ENCODE peak calls at places on chromosomes 6 and 20, in four cellular contexts. One of them, this sample, is unnamed.

GRCh38 chr6:54920628-54921027 is 74.1 kb downstream of the FAM83B start:
- DNase-seq in transverse colon: no peak
- DNase-seq in endodermal cell: no peak
- DNase-seq in GM06990: no peak
- DNase-seq in this sample: no peak

GRCh38 chr6:148383658-148384417 is 41.2 kb downstream of the SASH1 start:
- DNase-seq in transverse colon: no peak
- DNase-seq in endodermal cell: no peak
- DNase-seq in GM06990: no peak
- DNase-seq in this sample: no peak

GRCh38 chr20:58655328-58656094 is 4.4 kb downstream of the STX16 start:
- DNase-seq in transverse colon: no peak
- DNase-seq in endodermal cell: no peak
- DNase-seq in GM06990: no peak
- DNase-seq in this sample: no peak

GRCh38 chr20:19098092-19098491 is 114.3 kb upstream of the SLC24A3 start:
- DNase-seq in transverse colon: no peak
- DNase-seq in endodermal cell: no peak
- DNase-seq in GM06990: no peak
- DNase-seq in this sample: no peak

GRCh38 chr20:20161611-20162010 is 109.3 kb downstream of the CFAP61 start:
- DNase-seq in transverse colon: no peak
- DNase-seq in endodermal cell: no peak
- DNase-seq in GM06990: no peak
- DNase-seq in this sample: no peak

GRCh38 chr6:13526718-13527668 is 39.6 kb upstream of the GFOD1 start:
- DNase-seq in transverse colon: peak; percentile 57
- DNase-seq in endodermal cell: no peak
- DNase-seq in GM06990: peak; percentile 50
- DNase-seq in this sample: no peak

GRCh38 chr20:32325706-32326506 is 32.2 kb upstream of the ASXL1 start:
- DNase-seq in transverse colon: peak; percentile 49
- DNase-seq in endodermal cell: no peak
- DNase-seq in GM06990: no peak
- DNase-seq in this sample: no peak

GRCh38 chr6:84052204-84052882 is 18.8 kb downstream of the MRAP2 start:
- DNase-seq in transverse colon: no peak
- DNase-seq in endodermal cell: peak; percentile 85
- DNase-seq in GM06990: no peak
- DNase-seq in this sample: no peak

GRCh38 chr20:58153121-58153520 is 75.3 kb downstream of the ANKRD60 start:
- DNase-seq in transverse colon: no peak
- DNase-seq in endodermal cell: no peak
- DNase-seq in GM06990: no peak
- DNase-seq in this sample: no peak

GRCh38 chr20:9363673-9364072 is 150.7 kb upstream of the LAMP5 start:
- DNase-seq in transverse colon: no peak
- DNase-seq in endodermal cell: no peak
- DNase-seq in GM06990: no peak
- DNase-seq in this sample: no peak

GRCh38 chr20:56855693-56856092 is 226.6 kb downstream of the TFAP2C start:
- DNase-seq in transverse colon: no peak
- DNase-seq in endodermal cell: no peak
- DNase-seq in GM06990: no peak
- DNase-seq in this sample: no peak

GRCh38 chr6:68054776-68055175 is 580.3 kb upstream of the ADGRB3 start:
- DNase-seq in transverse colon: no peak
- DNase-seq in endodermal cell: no peak
- DNase-seq in GM06990: no peak
- DNase-seq in this sample: no peak

GRCh38 chr6:116008470-116009229 is 52.0 kb downstream of the FRK start:
- DNase-seq in transverse colon: no peak
- DNase-seq in endodermal cell: no peak
- DNase-seq in GM06990: no peak
- DNase-seq in this sample: peak; percentile 29

GRCh38 chr20:63064745-63065711 is 58.3 kb upstream of the BHLHE23 start:
- DNase-seq in transverse colon: no peak
- DNase-seq in endodermal cell: no peak
- DNase-seq in GM06990: no peak
- DNase-seq in this sample: no peak

GRCh38 chr6:158411998-158412397 is 99.7 kb downstream of the TULP4 start:
- DNase-seq in transverse colon: no peak
- DNase-seq in endodermal cell: no peak
- DNase-seq in GM06990: no peak
- DNase-seq in this sample: no peak

GRCh38 chr20:14902432-14903089 is 565.1 kb upstream of the FLRT3 start:
- DNase-seq in transverse colon: no peak
- DNase-seq in endodermal cell: no peak
- DNase-seq in GM06990: peak; percentile 48
- DNase-seq in this sample: no peak

GRCh38 chr6:43801489-43802181 is 31.6 kb downstream of the VEGFA start:
- DNase-seq in transverse colon: no peak
- DNase-seq in endodermal cell: no peak
- DNase-seq in GM06990: no peak
- DNase-seq in this sample: no peak

GRCh38 chr20:19897891-19898290 is 119.3 kb upstream of the NAA20 start:
- DNase-seq in transverse colon: no peak
- DNase-seq in endodermal cell: no peak
- DNase-seq in GM06990: no peak
- DNase-seq in this sample: no peak

GRCh38 chr20:63025534-63026331 is 19.0 kb upstream of the BHLHE23 start:
- DNase-seq in transverse colon: no peak
- DNase-seq in endodermal cell: no peak
- DNase-seq in GM06990: no peak
- DNase-seq in this sample: peak; percentile 43

GRCh38 chr20:61600061-61600460 is 348.0 kb downstream of the CDH4 start:
- DNase-seq in transverse colon: no peak
- DNase-seq in endodermal cell: no peak
- DNase-seq in GM06990: no peak
- DNase-seq in this sample: no peak

GRCh38 chr20:22382742-22383141 is 201.6 kb downstream of the FOXA2 start:
- DNase-seq in transverse colon: no peak
- DNase-seq in endodermal cell: no peak
- DNase-seq in GM06990: no peak
- DNase-seq in this sample: no peak

GRCh38 chr6:108612852-108613251 is 52.1 kb downstream of the FOXO3 start:
- DNase-seq in transverse colon: no peak
- DNase-seq in endodermal cell: no peak
- DNase-seq in GM06990: no peak
- DNase-seq in this sample: no peak

GRCh38 chr20:21840991-21841390 is 135.5 kb downstream of the PAX1 start:
- DNase-seq in transverse colon: no peak
- DNase-seq in endodermal cell: no peak
- DNase-seq in GM06990: no peak
- DNase-seq in this sample: no peak

GRCh38 chr6:63689421-63689820 is 53.8 kb downstream of the PHF3 start:
- DNase-seq in transverse colon: no peak
- DNase-seq in endodermal cell: no peak
- DNase-seq in GM06990: no peak
- DNase-seq in this sample: no peak

GRCh38 chr6:163900570-163900969 is 486.1 kb downstream of the QKI start:
- DNase-seq in transverse colon: no peak
- DNase-seq in endodermal cell: no peak
- DNase-seq in GM06990: no peak
- DNase-seq in this sample: no peak

DNA sequence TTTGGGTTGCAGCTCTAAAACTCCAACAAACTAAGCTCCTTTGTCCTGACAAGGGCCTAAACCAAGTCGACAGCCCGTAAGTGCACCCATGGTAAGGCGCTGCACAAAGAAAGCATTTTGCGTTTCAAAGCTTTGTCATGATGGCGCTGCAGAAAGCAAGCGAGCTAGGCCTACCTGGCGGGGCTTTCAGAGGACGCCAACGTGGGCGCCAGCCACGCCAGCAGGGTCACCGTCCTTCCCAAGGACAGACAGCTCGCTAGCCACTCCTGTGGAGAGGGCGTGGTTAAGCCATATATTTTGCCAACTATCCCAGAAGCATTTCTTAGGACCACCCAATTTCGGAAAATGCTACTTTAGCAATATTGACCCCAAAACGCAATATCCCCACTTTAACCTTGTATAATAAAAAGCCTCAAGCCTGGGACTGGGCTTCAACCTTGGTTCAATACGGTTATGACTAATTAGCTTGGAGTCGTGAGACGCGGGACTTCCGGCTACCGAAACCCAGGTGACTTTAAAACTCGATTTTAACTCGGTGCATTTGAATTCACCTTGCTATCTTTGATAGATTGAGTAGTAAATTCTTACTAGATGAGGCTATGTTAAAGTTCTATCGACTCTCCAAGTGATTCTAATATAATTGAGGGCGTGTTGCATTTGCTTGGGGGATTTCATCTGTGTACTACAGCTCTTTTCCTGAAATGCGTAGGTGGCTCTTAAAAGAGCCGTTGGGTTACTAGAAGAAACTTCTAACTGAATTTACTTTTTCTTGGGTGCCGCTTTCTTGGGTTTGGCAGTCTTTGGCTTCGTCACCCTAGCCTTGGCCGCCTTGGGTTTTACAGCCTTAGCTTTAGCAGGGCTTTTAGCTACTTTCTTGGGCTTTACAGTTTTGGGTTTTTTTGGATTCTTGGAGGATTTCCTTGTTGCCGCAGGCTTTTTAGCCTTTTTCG is 54.0 kb downstream of the TRIM38 start:
- DNase-seq in transverse colon: no peak
- DNase-seq in endodermal cell: peak; percentile 50
- DNase-seq in GM06990: no peak
- DNase-seq in this sample: no peak
- H3K4me3 ChIP-seq in transverse colon: peak overlapping the region; percentile 17
- H3K4me3 ChIP-seq in endodermal cell: no peak overlapping the region
- H3K4me3 ChIP-seq in GM06990: no peak overlapping the region
- H3K4me3 ChIP-seq in this sample: peak overlapping the region; percentile 47

GRCh38 chr6:144778773-144779531 is 493.8 kb downstream of the UTRN start:
- DNase-seq in transverse colon: no peak
- DNase-seq in endodermal cell: no peak
- DNase-seq in GM06990: no peak
- DNase-seq in this sample: no peak
- TF ChIP-seq CTCF in transverse colon: peak; percentile 18
- TF ChIP-seq CTCF in endodermal cell: peak; percentile 65
- TF ChIP-seq CTCF in GM06990: peak; percentile 41
- TF ChIP-seq CTCF in this sample: peak; percentile 28

GRCh38 chr6:32192608-32193039 is at the start of gene GPSM3:
- DNase-seq in transverse colon: peak; percentile 78
- DNase-seq in endodermal cell: peak; percentile 68
- DNase-seq in GM06990: peak; percentile 81
- DNase-seq in this sample: no peak
- H3K4me3 ChIP-seq in transverse colon: peak within 1 kb of the TSS; percentile 12
- H3K4me3 ChIP-seq in endodermal cell: no peak within 1 kb of the TSS
- H3K4me3 ChIP-seq in GM06990: peak within 1 kb of the TSS; percentile 92
- H3K4me3 ChIP-seq in this sample: no peak within 1 kb of the TSS

GRCh38 chr6:170522565-170523183 is 30.4 kb downstream of the PSMB1 start:
- DNase-seq in transverse colon: no peak
- DNase-seq in endodermal cell: peak; percentile 83
- DNase-seq in GM06990: no peak
- DNase-seq in this sample: no peak
- TF ChIP-seq CTCF in transverse colon: no peak
- TF ChIP-seq CTCF in endodermal cell: peak; percentile 74
- TF ChIP-seq CTCF in GM06990: peak; percentile 29
- TF ChIP-seq CTCF in this sample: peak; percentile 47

DNA sequence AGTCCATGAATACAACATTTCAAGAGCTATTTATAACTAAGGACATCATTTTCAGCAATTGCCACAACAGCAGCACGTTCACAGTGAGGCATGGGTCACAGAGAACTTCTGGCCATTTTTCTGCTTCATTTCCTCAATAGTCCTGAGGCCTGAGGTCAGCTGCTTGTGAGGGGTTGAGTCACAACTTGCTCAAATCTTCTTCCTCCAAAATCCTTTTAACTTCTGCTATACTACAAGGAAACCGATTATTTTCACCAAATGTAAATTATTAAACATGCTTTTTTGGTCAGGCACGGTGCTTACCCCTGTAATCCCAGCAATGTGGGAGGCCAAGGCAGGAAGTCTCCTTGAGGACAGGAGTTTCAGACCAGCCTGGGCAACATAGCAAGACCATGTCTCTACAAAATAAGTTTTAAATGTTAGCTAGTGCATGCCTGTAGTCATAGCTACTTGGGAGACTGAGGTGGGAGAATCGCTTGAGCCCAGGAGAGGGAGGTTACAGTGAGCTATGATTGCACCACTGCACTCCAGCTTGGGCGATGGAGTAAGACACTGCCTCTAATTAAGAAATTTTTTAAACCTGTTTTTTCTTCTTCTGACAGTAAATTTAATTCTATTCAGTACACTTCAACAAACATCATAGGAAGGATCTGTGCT is 11.2 kb upstream of the SLC16A10 start:
- DNase-seq in transverse colon: no peak
- DNase-seq in endodermal cell: no peak
- DNase-seq in GM06990: no peak
- DNase-seq in this sample: no peak
- H3K4me3 ChIP-seq in transverse colon: no peak overlapping the region
- H3K4me3 ChIP-seq in endodermal cell: no peak overlapping the region
- H3K4me3 ChIP-seq in GM06990: no peak overlapping the region
- H3K4me3 ChIP-seq in this sample: no peak overlapping the region

DNA sequence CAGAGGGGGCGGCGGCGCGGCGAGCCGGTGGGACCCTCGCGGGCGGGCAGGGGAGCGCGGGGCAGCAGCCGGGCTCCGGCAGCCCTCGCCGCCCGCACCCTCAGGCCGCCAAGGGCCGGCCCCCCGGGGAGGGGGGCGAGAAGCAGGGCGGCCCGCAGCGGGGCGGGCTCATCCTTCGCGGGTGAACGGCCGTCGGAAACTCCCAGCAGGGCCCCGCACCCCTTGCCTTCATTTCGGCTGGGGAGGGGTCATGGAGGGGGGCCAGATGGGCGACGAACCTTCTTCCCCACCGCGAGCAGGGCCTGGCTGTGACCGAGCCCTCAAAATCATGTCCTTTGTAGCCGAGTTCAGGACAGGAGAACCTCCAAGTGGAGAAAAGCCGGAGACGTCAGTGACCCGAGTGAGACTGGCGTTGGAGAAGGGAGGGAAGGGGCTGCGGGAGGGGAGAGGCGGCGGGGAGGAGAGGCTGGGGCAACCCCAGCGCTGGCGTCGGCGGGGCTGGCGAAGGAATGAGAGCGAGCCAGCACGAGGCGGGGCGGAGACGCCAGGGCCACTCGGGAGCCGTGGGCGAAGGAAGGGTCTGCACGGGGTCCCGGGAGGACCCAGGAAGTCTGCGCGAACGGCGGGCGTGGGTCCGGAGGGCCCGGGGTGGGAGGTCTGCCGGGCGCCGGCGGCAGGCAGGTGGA is 596 bp upstream of the FOXC1 start:
- DNase-seq in transverse colon: no peak
- DNase-seq in endodermal cell: peak; percentile 82
- DNase-seq in GM06990: no peak
- DNase-seq in this sample: no peak
- TF ChIP-seq CTCF in transverse colon: no peak
- TF ChIP-seq CTCF in endodermal cell: no peak
- TF ChIP-seq CTCF in GM06990: no peak
- TF ChIP-seq CTCF in this sample: no peak

GRCh38 chr6:89008299-89008698 is 44.9 kb upstream of the RNGTT start:
- DNase-seq in transverse colon: no peak
- DNase-seq in endodermal cell: no peak
- DNase-seq in GM06990: no peak
- DNase-seq in this sample: no peak
- H3K4me3 ChIP-seq in transverse colon: no peak overlapping the region
- H3K4me3 ChIP-seq in endodermal cell: peak overlapping the region; percentile 59
- H3K4me3 ChIP-seq in GM06990: no peak overlapping the region
- H3K4me3 ChIP-seq in this sample: no peak overlapping the region